ENCODE peak calls at places on chromosomes 13 and 19, in six cellular contexts. One of them, this sample, is unnamed.
A peak's percentile ranks its signal among the peaks of the same experiment; 100 is the strongest.

GRCh38 chr13:73835138-73835721 is 299.0 kb downstream of the KLF12 start:
- DNase-seq in left ventricle myocardium inferior: no peak
- DNase-seq in stomach: no peak
- DNase-seq in T-cell: no peak
- DNase-seq in stimulated activated CD8-positive, alpha-beta memory T cell treated with anti-CD3 and anti-CD28 coated beads, Interleukin-4, amount 100 ng/mL, for 1 hour: no peak
- DNase-seq in myocyte: peak; percentile 68
- DNase-seq in this sample: no peak

GRCh38 chr13:103799028-103799427 is 732.8 kb upstream of the SLC10A2 start:
- DNase-seq in left ventricle myocardium inferior: no peak
- DNase-seq in stomach: no peak
- DNase-seq in T-cell: no peak
- DNase-seq in stimulated activated CD8-positive, alpha-beta memory T cell treated with anti-CD3 and anti-CD28 coated beads, Interleukin-4, amount 100 ng/mL, for 1 hour: no peak
- DNase-seq in myocyte: no peak
- DNase-seq in this sample: no peak

GRCh38 chr19:35170359-35171061 is 16.0 kb downstream of the FXYD5 start:
- DNase-seq in left ventricle myocardium inferior: no peak
- DNase-seq in stomach: no peak
- DNase-seq in T-cell: no peak
- DNase-seq in stimulated activated CD8-positive, alpha-beta memory T cell treated with anti-CD3 and anti-CD28 coated beads, Interleukin-4, amount 100 ng/mL, for 1 hour: no peak
- DNase-seq in myocyte: no peak
- DNase-seq in this sample: no peak

GRCh38 chr13:48412881-48413351 is at the start of gene LPAR6:
- DNase-seq in left ventricle myocardium inferior: no peak
- DNase-seq in stomach: no peak
- DNase-seq in T-cell: no peak
- DNase-seq in stimulated activated CD8-positive, alpha-beta memory T cell treated with anti-CD3 and anti-CD28 coated beads, Interleukin-4, amount 100 ng/mL, for 1 hour: no peak
- DNase-seq in myocyte: peak; percentile 62
- DNase-seq in this sample: peak; percentile 42

GRCh38 chr13:52053460-52053859 is 29.0 kb downstream of the UTP14C start:
- DNase-seq in left ventricle myocardium inferior: no peak
- DNase-seq in stomach: no peak
- DNase-seq in T-cell: no peak
- DNase-seq in stimulated activated CD8-positive, alpha-beta memory T cell treated with anti-CD3 and anti-CD28 coated beads, Interleukin-4, amount 100 ng/mL, for 1 hour: no peak
- DNase-seq in myocyte: no peak
- DNase-seq in this sample: no peak

GRCh38 chr13:40389081-40389641 is 277.3 kb downstream of the FOXO1 start:
- DNase-seq in left ventricle myocardium inferior: no peak
- DNase-seq in stomach: no peak
- DNase-seq in T-cell: peak; percentile 52
- DNase-seq in stimulated activated CD8-positive, alpha-beta memory T cell treated with anti-CD3 and anti-CD28 coated beads, Interleukin-4, amount 100 ng/mL, for 1 hour: no peak
- DNase-seq in myocyte: no peak
- DNase-seq in this sample: peak; percentile 17

GRCh38 chr19:8302734-8303133 is 5.4 kb downstream of the CD320 start:
- DNase-seq in left ventricle myocardium inferior: no peak
- DNase-seq in stomach: peak; percentile 15
- DNase-seq in T-cell: no peak
- DNase-seq in stimulated activated CD8-positive, alpha-beta memory T cell treated with anti-CD3 and anti-CD28 coated beads, Interleukin-4, amount 100 ng/mL, for 1 hour: no peak
- DNase-seq in myocyte: no peak
- DNase-seq in this sample: no peak

GRCh38 chr19:11736696-11737095 is 2.0 kb downstream of the ZNF823 start:
- DNase-seq in left ventricle myocardium inferior: peak; percentile 26
- DNase-seq in stomach: no peak
- DNase-seq in T-cell: no peak
- DNase-seq in stimulated activated CD8-positive, alpha-beta memory T cell treated with anti-CD3 and anti-CD28 coated beads, Interleukin-4, amount 100 ng/mL, for 1 hour: no peak
- DNase-seq in myocyte: peak; percentile 52
- DNase-seq in this sample: peak; percentile 31

GRCh38 chr19:13717194-13717643 is 47.1 kb upstream of the MRI1 start:
- DNase-seq in left ventricle myocardium inferior: no peak
- DNase-seq in stomach: no peak
- DNase-seq in T-cell: no peak
- DNase-seq in stimulated activated CD8-positive, alpha-beta memory T cell treated with anti-CD3 and anti-CD28 coated beads, Interleukin-4, amount 100 ng/mL, for 1 hour: no peak
- DNase-seq in myocyte: no peak
- DNase-seq in this sample: no peak

GRCh38 chr13:106010836-106011235 is 524.6 kb downstream of the EFNB2 start:
- DNase-seq in left ventricle myocardium inferior: no peak
- DNase-seq in stomach: no peak
- DNase-seq in T-cell: no peak
- DNase-seq in stimulated activated CD8-positive, alpha-beta memory T cell treated with anti-CD3 and anti-CD28 coated beads, Interleukin-4, amount 100 ng/mL, for 1 hour: no peak
- DNase-seq in myocyte: no peak
- DNase-seq in this sample: no peak

GRCh38 chr19:34313188-34313587 is 51.8 kb upstream of the GPI start:
- DNase-seq in left ventricle myocardium inferior: no peak
- DNase-seq in stomach: no peak
- DNase-seq in T-cell: no peak
- DNase-seq in stimulated activated CD8-positive, alpha-beta memory T cell treated with anti-CD3 and anti-CD28 coated beads, Interleukin-4, amount 100 ng/mL, for 1 hour: no peak
- DNase-seq in myocyte: peak; percentile 42
- DNase-seq in this sample: peak; percentile 72

GRCh38 chr19:49824662-49825061 is 6.6 kb downstream of the MED25 start:
- DNase-seq in left ventricle myocardium inferior: no peak
- DNase-seq in stomach: no peak
- DNase-seq in T-cell: no peak
- DNase-seq in stimulated activated CD8-positive, alpha-beta memory T cell treated with anti-CD3 and anti-CD28 coated beads, Interleukin-4, amount 100 ng/mL, for 1 hour: no peak
- DNase-seq in myocyte: no peak
- DNase-seq in this sample: no peak

GRCh38 chr13:113861433-113862030 is 2.3 kb downstream of the GAS6 start:
- DNase-seq in left ventricle myocardium inferior: no peak
- DNase-seq in stomach: no peak
- DNase-seq in T-cell: no peak
- DNase-seq in stimulated activated CD8-positive, alpha-beta memory T cell treated with anti-CD3 and anti-CD28 coated beads, Interleukin-4, amount 100 ng/mL, for 1 hour: no peak
- DNase-seq in myocyte: no peak
- DNase-seq in this sample: peak; percentile 43

GRCh38 chr19:46862504-46862835 is 1.7 kb downstream of the ARHGAP35 start:
- DNase-seq in left ventricle myocardium inferior: no peak
- DNase-seq in stomach: no peak
- DNase-seq in T-cell: no peak
- DNase-seq in stimulated activated CD8-positive, alpha-beta memory T cell treated with anti-CD3 and anti-CD28 coated beads, Interleukin-4, amount 100 ng/mL, for 1 hour: no peak
- DNase-seq in myocyte: no peak
- DNase-seq in this sample: no peak

GRCh38 chr13:61770697-61771096 is 355.0 kb upstream of the PCDH20 start:
- DNase-seq in left ventricle myocardium inferior: no peak
- DNase-seq in stomach: no peak
- DNase-seq in T-cell: no peak
- DNase-seq in stimulated activated CD8-positive, alpha-beta memory T cell treated with anti-CD3 and anti-CD28 coated beads, Interleukin-4, amount 100 ng/mL, for 1 hour: no peak
- DNase-seq in myocyte: no peak
- DNase-seq in this sample: no peak

GRCh38 chr19:19054939-19055440 is 8.8 kb upstream of the SLC25A42 start:
- DNase-seq in left ventricle myocardium inferior: no peak
- DNase-seq in stomach: no peak
- DNase-seq in T-cell: no peak
- DNase-seq in stimulated activated CD8-positive, alpha-beta memory T cell treated with anti-CD3 and anti-CD28 coated beads, Interleukin-4, amount 100 ng/mL, for 1 hour: no peak
- DNase-seq in myocyte: no peak
- DNase-seq in this sample: no peak

GRCh38 chr13:113061796-113062425 is 43.7 kb upstream of the F7 start:
- DNase-seq in left ventricle myocardium inferior: no peak
- DNase-seq in stomach: no peak
- DNase-seq in T-cell: no peak
- DNase-seq in stimulated activated CD8-positive, alpha-beta memory T cell treated with anti-CD3 and anti-CD28 coated beads, Interleukin-4, amount 100 ng/mL, for 1 hour: no peak
- DNase-seq in myocyte: no peak
- DNase-seq in this sample: no peak

GRCh38 chr13:34748078-34748477 is 194.0 kb upstream of the NBEA start:
- DNase-seq in left ventricle myocardium inferior: peak; percentile 21
- DNase-seq in stomach: no peak
- DNase-seq in T-cell: no peak
- DNase-seq in stimulated activated CD8-positive, alpha-beta memory T cell treated with anti-CD3 and anti-CD28 coated beads, Interleukin-4, amount 100 ng/mL, for 1 hour: no peak
- DNase-seq in myocyte: peak; percentile 28
- DNase-seq in this sample: peak; percentile 30

GRCh38 chr19:48806818-48807589 is 3.8 kb downstream of the BCAT2 start:
- DNase-seq in left ventricle myocardium inferior: no peak
- DNase-seq in stomach: no peak
- DNase-seq in T-cell: no peak
- DNase-seq in stimulated activated CD8-positive, alpha-beta memory T cell treated with anti-CD3 and anti-CD28 coated beads, Interleukin-4, amount 100 ng/mL, for 1 hour: no peak
- DNase-seq in myocyte: no peak
- DNase-seq in this sample: peak; percentile 76

GRCh38 chr19:40219721-40220276 is 1.6 kb upstream of the TTC9B start:
- DNase-seq in left ventricle myocardium inferior: no peak
- DNase-seq in stomach: no peak
- DNase-seq in T-cell: no peak
- DNase-seq in stimulated activated CD8-positive, alpha-beta memory T cell treated with anti-CD3 and anti-CD28 coated beads, Interleukin-4, amount 100 ng/mL, for 1 hour: no peak
- DNase-seq in myocyte: no peak
- DNase-seq in this sample: no peak

GRCh38 chr19:34350161-34350561 is 14.8 kb upstream of the GPI start:
- DNase-seq in left ventricle myocardium inferior: no peak
- DNase-seq in stomach: no peak
- DNase-seq in T-cell: peak; percentile 80
- DNase-seq in stimulated activated CD8-positive, alpha-beta memory T cell treated with anti-CD3 and anti-CD28 coated beads, Interleukin-4, amount 100 ng/mL, for 1 hour: peak; percentile 36
- DNase-seq in myocyte: peak; percentile 64
- DNase-seq in this sample: no peak

GRCh38 chr13:101157261-101157660 is 259.0 kb downstream of the NALCN start:
- DNase-seq in left ventricle myocardium inferior: no peak
- DNase-seq in stomach: no peak
- DNase-seq in T-cell: no peak
- DNase-seq in stimulated activated CD8-positive, alpha-beta memory T cell treated with anti-CD3 and anti-CD28 coated beads, Interleukin-4, amount 100 ng/mL, for 1 hour: no peak
- DNase-seq in myocyte: no peak
- DNase-seq in this sample: no peak

GRCh38 chr13:104872153-104872552 is 1663.3 kb downstream of the EFNB2 start:
- DNase-seq in left ventricle myocardium inferior: no peak
- DNase-seq in stomach: no peak
- DNase-seq in T-cell: no peak
- DNase-seq in stimulated activated CD8-positive, alpha-beta memory T cell treated with anti-CD3 and anti-CD28 coated beads, Interleukin-4, amount 100 ng/mL, for 1 hour: no peak
- DNase-seq in myocyte: no peak
- DNase-seq in this sample: no peak